ENCODE peak calls at places on chromosomes 2 and 18, in nine cellular contexts. K is aorta, C is left ventricle myocardium inferior, V is kidney, S is PC-9, G is RWPE1, A is IMR-90, U is lower lobe of right lung, H is AG04450. T is an unnamed sample.

GRCh38 chr2:189393440-189394111 is 47.7 kb upstream of the WDR75 start:
- DNase-seq in K (no peak), C (no peak), V (no peak), S (no peak), G (peak; percentile 78), A (peak; percentile 99), U (no peak), H (peak; percentile 87), T (no peak)

GRCh38 chr18:33751613-33752221 is 173.7 kb downstream of the ASXL3 start:
- DNase-seq in K (no peak), C (no peak), V (no peak), S (no peak), G (no peak), A (peak; percentile 39), U (no peak), H (no peak), T (no peak)

GRCh38 chr2:143482316-143482715 is 353.1 kb downstream of the ARHGAP15 start:
- DNase-seq in K (no peak), C (no peak), V (no peak), S (no peak), G (no peak), A (peak; percentile 37), U (no peak), H (no peak), T (no peak)

GRCh38 chr2:74148457-74149248 is 941 bp upstream of the BOLA3 start:
- DNase-seq in K (no peak), C (no peak), V (no peak), S (no peak), G (no peak), A (no peak), U (no peak), H (no peak), T (no peak)

GRCh38 chr2:135121016-135121657 is 69.0 kb downstream of the RAB3GAP1 start:
- DNase-seq in K (no peak), C (no peak), V (no peak), S (no peak), G (no peak), A (no peak), U (no peak), H (no peak), T (no peak)

GRCh38 chr2:169131587-169132512 is 62.5 kb downstream of the DHRS9 start:
- DNase-seq in K (no peak), C (no peak), V (no peak), S (no peak), G (peak; percentile 70), A (peak; percentile 41), U (no peak), H (no peak), T (no peak)

GRCh38 chr2:40719414-40719813 is 267.5 kb upstream of the SLC8A1 start:
- DNase-seq in K (no peak), C (no peak), V (no peak), S (no peak), G (no peak), A (no peak), U (no peak), H (no peak), T (no peak)

GRCh38 chr2:85974395-85974794 is 85.6 kb upstream of the ST3GAL5 start:
- DNase-seq in K (no peak), C (no peak), V (no peak), S (no peak), G (no peak), A (no peak), U (no peak), H (no peak), T (no peak)

GRCh38 chr18:7221424-7222155 is 9.3 kb upstream of the LRRC30 start:
- DNase-seq in K (no peak), C (no peak), V (no peak), S (peak; percentile 46), G (peak; percentile 54), A (peak; percentile 69), U (no peak), H (peak; percentile 29), T (no peak)

GRCh38 chr2:210558708-210559107 is 2.3 kb downstream of the CPS1 start:
- DNase-seq in K (no peak), C (no peak), V (no peak), S (no peak), G (no peak), A (no peak), U (no peak), H (no peak), T (no peak)

GRCh38 chr2:186699742-186700141 is 5.9 kb downstream of the FAM171B start:
- DNase-seq in K (no peak), C (no peak), V (no peak), S (no peak), G (no peak), A (no peak), U (no peak), H (no peak), T (no peak)

GRCh38 chr2:196170202-196170680 is 1.1 kb downstream of the STK17B start:
- DNase-seq in K (no peak), C (no peak), V (no peak), S (peak; percentile 12), G (peak; percentile 26), A (peak; percentile 64), U (peak; percentile 61), H (peak; percentile 4), T (no peak)

GRCh38 chr2:196166876-196167275 is 4.5 kb downstream of the STK17B start:
- DNase-seq in K (no peak), C (no peak), V (no peak), S (no peak), G (peak; percentile 12), A (peak; percentile 87), U (no peak), H (peak; percentile 51), T (no peak)

GRCh38 chr2:196169521-196169920 is 1.9 kb downstream of the STK17B start:
- DNase-seq in K (no peak), C (no peak), V (no peak), S (no peak), G (no peak), A (no peak), U (no peak), H (no peak), T (no peak)

GRCh38 chr2:196168181-196168580 is 3.2 kb downstream of the STK17B start:
- DNase-seq in K (no peak), C (no peak), V (no peak), S (peak; percentile 29), G (peak; percentile 54), A (peak; percentile 68), U (no peak), H (no peak), T (no peak)

DNA sequence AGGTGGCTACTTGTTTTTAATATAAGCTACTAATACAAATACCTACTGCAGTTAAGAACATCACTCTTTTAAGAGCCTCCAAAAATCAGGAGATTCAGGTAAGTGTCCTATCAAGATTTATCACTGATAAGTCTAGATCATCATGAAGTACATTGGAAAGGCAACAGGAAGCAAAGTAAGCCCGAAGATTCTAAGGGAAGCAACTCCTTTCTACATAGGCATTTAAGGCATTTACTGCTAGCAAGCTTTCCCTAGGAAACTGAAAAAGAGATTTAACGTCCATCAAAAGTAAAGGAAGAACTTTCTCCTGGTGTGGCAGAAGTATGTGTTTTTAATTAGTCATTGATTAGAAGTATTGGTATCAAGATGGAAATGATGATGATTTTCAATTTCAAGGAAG is 3.7 kb downstream of the STK17B start:
- DNase-seq in K (no peak), C (no peak), V (no peak), S (no peak), G (no peak), A (no peak), U (no peak), H (no peak), T (no peak)
- H3K27ac ChIP-seq in K (no peak overlapping the region), C (no peak overlapping the region), V (no peak overlapping the region), S (peak overlapping the region; percentile 75), G (no peak overlapping the region), A (peak overlapping the region; percentile 82), U (peak overlapping the region; percentile 96), H (no peak overlapping the region), T (peak overlapping the region; percentile 15)

DNA sequence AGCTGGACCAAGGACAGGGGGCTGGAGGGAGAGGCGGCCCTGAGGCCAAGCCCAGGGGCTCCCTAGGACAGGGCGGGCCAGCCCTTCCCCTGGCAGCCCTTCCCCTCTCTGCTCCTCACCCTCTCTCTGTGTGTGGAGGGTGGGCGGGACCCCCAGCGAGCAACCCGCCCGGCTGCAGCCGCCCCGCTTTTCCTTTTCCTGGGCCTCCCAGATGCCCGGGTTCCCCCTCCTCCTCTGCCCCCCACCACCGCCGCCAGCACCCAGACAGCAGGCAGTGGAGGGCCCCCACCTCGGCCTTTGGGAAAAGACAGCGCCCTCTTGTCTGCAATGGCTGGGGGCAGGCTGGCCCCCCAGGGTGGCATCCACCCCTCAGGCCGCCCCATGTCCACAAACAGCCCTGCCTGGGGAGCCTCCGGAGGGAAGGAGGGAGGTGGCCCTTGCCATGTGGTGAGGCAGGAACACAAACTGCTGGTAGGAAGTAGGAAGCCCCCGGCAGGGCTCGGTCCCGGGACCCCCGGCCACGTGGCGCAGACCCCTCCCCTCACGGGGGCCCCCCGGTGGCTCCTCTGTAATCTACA is 135.1 kb upstream of the CTDP1 start:
- DNase-seq in K (peak; percentile 74), C (no peak), V (peak; percentile 57), S (no peak), G (no peak), A (no peak), U (peak; percentile 28), H (no peak), T (no peak)
- H3K27ac ChIP-seq in K (no peak overlapping the region), C (no peak overlapping the region), V (no peak overlapping the region), S (no peak overlapping the region), G (no peak overlapping the region), A (no peak overlapping the region), U (no peak overlapping the region), H (no peak overlapping the region), T (no peak overlapping the region)

DNA sequence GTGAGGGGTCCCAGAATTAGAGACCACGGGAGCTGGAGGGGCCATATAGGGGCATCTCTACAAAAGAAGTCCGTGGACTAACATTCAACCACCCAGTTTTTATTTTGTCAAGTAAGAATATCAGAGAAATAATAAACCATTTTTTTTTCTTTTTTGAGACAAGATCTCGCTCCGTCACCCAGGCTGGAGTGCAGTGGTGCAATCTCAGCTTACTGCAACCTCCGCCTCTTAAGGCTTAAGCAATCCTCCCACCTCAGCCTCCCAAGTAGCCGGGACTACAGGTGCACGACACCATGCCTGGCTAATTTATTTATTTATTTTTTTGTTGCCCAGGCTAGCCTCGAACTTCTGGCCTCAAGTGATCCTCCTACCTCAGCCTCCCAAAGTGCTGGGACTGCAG is 82.7 kb downstream of the ZFP36L2 start:
- DNase-seq in K (no peak), C (no peak), V (no peak), S (no peak), G (no peak), A (no peak), U (no peak), H (no peak), T (no peak)
- H3K27ac ChIP-seq in K (no peak overlapping the region), C (no peak overlapping the region), V (no peak overlapping the region), S (peak overlapping the region; percentile 33), G (peak overlapping the region; percentile 46), A (no peak overlapping the region), U (no peak overlapping the region), H (no peak overlapping the region), T (no peak overlapping the region)

DNA sequence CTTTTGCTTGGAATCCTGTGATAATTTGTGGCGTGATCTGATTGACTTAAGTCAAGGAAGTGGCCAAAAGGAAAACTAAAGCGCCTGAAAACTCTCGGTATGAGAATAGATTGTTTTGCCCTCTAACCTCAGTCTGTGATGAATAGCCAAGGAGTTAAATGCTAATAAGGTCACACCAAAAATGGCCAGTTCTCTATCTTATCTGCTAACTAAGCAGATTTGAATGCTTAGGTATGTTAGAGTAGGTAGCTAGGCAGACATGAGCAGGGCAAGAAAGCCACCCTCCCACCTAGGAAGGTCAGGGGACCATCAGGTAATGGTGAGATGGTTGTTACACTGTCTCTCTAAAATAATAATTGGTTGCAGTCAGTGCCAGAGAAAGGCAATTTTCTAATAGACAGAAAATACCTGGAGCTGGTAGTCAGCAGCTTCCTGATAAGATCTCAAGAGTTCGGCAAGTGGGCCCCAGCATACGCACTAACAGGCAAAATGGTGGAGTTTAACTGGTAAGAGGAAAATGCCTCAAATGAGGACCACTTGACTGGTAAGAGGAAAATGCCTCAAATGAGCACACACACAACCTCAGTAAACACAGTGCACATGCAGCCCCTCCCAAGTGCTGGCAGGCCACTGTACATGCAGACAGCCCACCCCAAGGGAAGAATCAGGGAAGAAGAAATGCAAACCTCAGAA is 468.4 kb downstream of the MBD2 start:
- DNase-seq in K (no peak), C (no peak), V (no peak), S (no peak), G (no peak), A (no peak), U (peak; percentile 81), H (no peak), T (no peak)
- H3K27ac ChIP-seq in K (no peak overlapping the region), C (no peak overlapping the region), V (no peak overlapping the region), S (no peak overlapping the region), G (no peak overlapping the region), A (no peak overlapping the region), U (peak overlapping the region; percentile 75), H (no peak overlapping the region), T (no peak overlapping the region)